ENCODE peak calls at places on chromosome X, in seven cellular contexts. X, I, F, T, G, K and D are unnamed samples.

GRCh38 chrX:1398431-1399340 is 6.8 kb upstream of the SLC25A6 start:
- DNase-seq in X (no peak), I (no peak), F (peak), T (no peak), G (peak), K (no peak), D (peak)

GRCh38 chrX:13220916-13221315 is 98.9 kb downstream of the ATXN3L start:
- DNase-seq in X (peak), I (no peak), F (no peak), T (no peak), G (no peak), K (no peak), D (no peak)

GRCh38 chrX:85052636-85053343 is 49.1 kb downstream of the APOOL start:
- DNase-seq in X (peak), I (no peak), F (no peak), T (no peak), G (no peak), K (no peak), D (no peak)

GRCh38 chrX:101655540-101655939 is 4.1 kb downstream of the ARMCX2 start:
- DNase-seq in X (no peak), I (no peak), F (no peak), T (no peak), G (no peak), K (no peak), D (no peak)

GRCh38 chrX:24154490-24155034 is 5.0 kb downstream of the ZFX start:
- DNase-seq in X (no peak), I (no peak), F (no peak), T (no peak), G (no peak), K (no peak), D (no peak)

GRCh38 chrX:68355629-68355920 is 77.7 kb downstream of the OPHN1 start:
- DNase-seq in X (no peak), I (no peak), F (no peak), T (no peak), G (no peak), K (no peak), D (no peak)

GRCh38 chrX:135081695-135082094 is 29.8 kb upstream of the RTL8A start:
- DNase-seq in X (no peak), I (no peak), F (no peak), T (no peak), G (no peak), K (no peak), D (no peak)

GRCh38 chrX:64580605-64581004 is 185.4 kb upstream of the MTMR8 start:
- DNase-seq in X (no peak), I (no peak), F (no peak), T (no peak), G (no peak), K (no peak), D (no peak)

GRCh38 chrX:40644821-40645358 is 2.5 kb downstream of the CXorf38 start:
- DNase-seq in X (peak), I (peak), F (peak), T (peak), G (peak), K (no peak), D (no peak)

GRCh38 chrX:538311-538710 is 92.3 kb upstream of the SHOX start:
- DNase-seq in X (no peak), I (no peak), F (peak), T (no peak), G (no peak), K (no peak), D (no peak)

GRCh38 chrX:39752820-39753219 is 344.9 kb downstream of the BCOR start:
- DNase-seq in X (no peak), I (peak), F (no peak), T (no peak), G (no peak), K (no peak), D (no peak)

GRCh38 chrX:136067946-136068345 is 79.4 kb upstream of the FHL1 start:
- DNase-seq in X (no peak), I (no peak), F (no peak), T (peak), G (no peak), K (no peak), D (no peak)

GRCh38 chrX:19225906-19226305 is 103.6 kb upstream of the ADGRG2 start:
- DNase-seq in X (no peak), I (no peak), F (no peak), T (no peak), G (no peak), K (no peak), D (no peak)

GRCh38 chrX:140766024-140766611 is 56.6 kb downstream of the LINC00632 start:
- DNase-seq in X (peak), I (peak), F (peak), T (peak), G (no peak), K (peak), D (no peak)

GRCh38 chrX:44415639-44416386 is 72.3 kb upstream of the EFHC2 start:
- DNase-seq in X (no peak), I (peak), F (no peak), T (no peak), G (peak), K (no peak), D (no peak)

GRCh38 chrX:153763298-153763932 is 634 bp upstream of the PLXNB3 start:
- DNase-seq in X (no peak), I (no peak), F (peak), T (peak), G (peak), K (no peak), D (no peak)

GRCh38 chrX:68895339-68896250 is 66.8 kb downstream of the EFNB1 start:
- DNase-seq in X (no peak), I (peak), F (no peak), T (no peak), G (no peak), K (no peak), D (no peak)

GRCh38 chrX:103464071-103464773 is 55.1 kb downstream of the RAB40A start:
- DNase-seq in X (no peak), I (no peak), F (no peak), T (no peak), G (no peak), K (peak), D (no peak)
- TF ChIP-seq CTCF in X (peak), I (no peak), F (peak), T (peak), G (peak), K (peak), D (no peak)

GRCh38 chrX:29691044-29691443 is 524.3 kb upstream of the MAGEB2 start:
- DNase-seq in X (no peak), I (no peak), F (no peak), T (no peak), G (no peak), K (no peak), D (no peak)

GRCh38 chrX:29690061-29690460 is 525.3 kb upstream of the MAGEB2 start:
- DNase-seq in X (no peak), I (no peak), F (no peak), T (no peak), G (no peak), K (no peak), D (no peak)

GRCh38 chrX:29687687-29688086 is 527.7 kb upstream of the MAGEB2 start:
- DNase-seq in X (no peak), I (no peak), F (no peak), T (no peak), G (no peak), K (no peak), D (no peak)
- TF ChIP-seq CTCF in X (no peak), I (no peak), F (no peak), T (no peak), G (peak), K (no peak), D (peak)

GRCh38 chrX:37995428-37995827 is 10.9 kb upstream of the SYTL5 start:
- DNase-seq in X (no peak), I (no peak), F (no peak), T (no peak), G (no peak), K (no peak), D (no peak)
- TF ChIP-seq CTCF in X (no peak), I (no peak), F (no peak), T (no peak), G (no peak), K (no peak), D (no peak)

GRCh38 chrX:45749375-45749774 is 548.7 kb upstream of the DIPK2B start:
- DNase-seq in X (no peak), I (no peak), F (no peak), T (no peak), G (no peak), K (no peak), D (no peak)
- TF ChIP-seq CTCF in X (peak), I (no peak), F (peak), T (no peak), G (peak), K (no peak), D (peak)

GRCh38 chrX:6644411-6644810 is 109.5 kb upstream of the VCX3A start:
- DNase-seq in X (no peak), I (peak), F (no peak), T (no peak), G (no peak), K (peak), D (no peak)
- TF ChIP-seq CTCF in X (no peak), I (no peak), F (no peak), T (no peak), G (peak), K (no peak), D (peak)